ENCODE peak calls at places on chromosomes 3 and 15, in six cellular contexts. K is mesenteric fat pad, H is KG1, J is GM04503, R is AG04450, U is AG20443. W is an unnamed sample.

GRCh38 chr15:62592920-62593319 is 427.8 kb upstream of the C2CD4B start:
- DNase-seq in K (no peak), H (no peak), J (no peak), R (no peak), U (no peak), W (no peak)

GRCh38 chr15:89105147-89105546 is 16.9 kb downstream of the ABHD2 start:
- DNase-seq in K (no peak), H (no peak), J (peak), R (peak), U (peak), W (peak)

GRCh38 chr15:25171856-25172687 is 217.3 kb downstream of the SNRPN start:
- DNase-seq in K (peak), H (no peak), J (no peak), R (no peak), U (no peak), W (no peak)

GRCh38 chr15:33801954-33802353 is 166.3 kb upstream of the CHRM5 start:
- DNase-seq in K (no peak), H (no peak), J (no peak), R (no peak), U (no peak), W (no peak)

GRCh38 chr15:74631935-74632560 is 16.4 kb downstream of the CLK3 start:
- DNase-seq in K (no peak), H (peak), J (no peak), R (no peak), U (peak), W (peak)

GRCh38 chr3:157045238-157045860 is 114.6 kb downstream of the CCNL1 start:
- DNase-seq in K (no peak), H (no peak), J (no peak), R (no peak), U (peak), W (no peak)

GRCh38 chr3:191473766-191474198 is 12.8 kb downstream of the PYDC2 start:
- DNase-seq in K (no peak), H (no peak), J (no peak), R (no peak), U (no peak), W (no peak)

GRCh38 chr3:101561630-101562328 is at the start of gene TRMT10C:
- DNase-seq in K (peak), H (peak), J (peak), R (peak), U (peak), W (peak)

GRCh38 chr15:90306560-90306959 is 41.1 kb downstream of the NGRN start:
- DNase-seq in K (peak), H (no peak), J (no peak), R (no peak), U (no peak), W (no peak)

GRCh38 chr3:45793482-45794176 is 2.7 kb downstream of the SLC6A20 start:
- DNase-seq in K (no peak), H (no peak), J (no peak), R (no peak), U (no peak), W (no peak)

GRCh38 chr3:194756460-194757355 is 71.0 kb downstream of the FAM43A start:
- DNase-seq in K (peak), H (no peak), J (no peak), R (no peak), U (no peak), W (no peak)

GRCh38 chr15:38074029-38074428 is 139.6 kb downstream of the TMCO5A start:
- DNase-seq in K (no peak), H (no peak), J (no peak), R (no peak), U (no peak), W (no peak)

W was measured in AG08396.